ENCODE peak calls at places on chromosome 15, in four cellular contexts. O, N, E and J are unnamed samples.

GRCh38 chr15:67064607-67065530 is 533 bp upstream of the SMAD3 start:
- DNase-seq in O (peak; percentile 86), N (peak; percentile 83), E (peak; percentile 9), J (no peak)

GRCh38 chr15:58434334-58434888 is 2.6 kb downstream of the LIPC start:
- DNase-seq in O (no peak), N (peak; percentile 53), E (no peak), J (no peak)

GRCh38 chr15:83446904-83447708 is at the start of gene SH3GL3:
- DNase-seq in O (peak; percentile 91), N (peak; percentile 93), E (peak; percentile 80), J (peak; percentile 91)

GRCh38 chr15:35308802-35309201 is 223.7 kb upstream of the NANOGP8 start:
- DNase-seq in O (peak; percentile 70), N (peak; percentile 46), E (peak; percentile 96), J (peak; percentile 92)

GRCh38 chr15:59138243-59138642 is 33.3 kb downstream of the CCNB2 start:
- DNase-seq in O (no peak), N (peak; percentile 44), E (peak; percentile 64), J (peak; percentile 3)

GRCh38 chr15:38176155-38176554 is 76.5 kb upstream of the SPRED1 start:
- DNase-seq in O (no peak), N (no peak), E (no peak), J (peak; percentile 82)

GRCh38 chr15:98866503-98866902 is 141.1 kb downstream of the PGPEP1L start:
- DNase-seq in O (no peak), N (no peak), E (peak; percentile 86), J (peak; percentile 56)

GRCh38 chr15:35071071-35071470 is 14.0 kb downstream of the NANOGP8 start:
- DNase-seq in O (no peak), N (no peak), E (no peak), J (no peak)

DNA sequence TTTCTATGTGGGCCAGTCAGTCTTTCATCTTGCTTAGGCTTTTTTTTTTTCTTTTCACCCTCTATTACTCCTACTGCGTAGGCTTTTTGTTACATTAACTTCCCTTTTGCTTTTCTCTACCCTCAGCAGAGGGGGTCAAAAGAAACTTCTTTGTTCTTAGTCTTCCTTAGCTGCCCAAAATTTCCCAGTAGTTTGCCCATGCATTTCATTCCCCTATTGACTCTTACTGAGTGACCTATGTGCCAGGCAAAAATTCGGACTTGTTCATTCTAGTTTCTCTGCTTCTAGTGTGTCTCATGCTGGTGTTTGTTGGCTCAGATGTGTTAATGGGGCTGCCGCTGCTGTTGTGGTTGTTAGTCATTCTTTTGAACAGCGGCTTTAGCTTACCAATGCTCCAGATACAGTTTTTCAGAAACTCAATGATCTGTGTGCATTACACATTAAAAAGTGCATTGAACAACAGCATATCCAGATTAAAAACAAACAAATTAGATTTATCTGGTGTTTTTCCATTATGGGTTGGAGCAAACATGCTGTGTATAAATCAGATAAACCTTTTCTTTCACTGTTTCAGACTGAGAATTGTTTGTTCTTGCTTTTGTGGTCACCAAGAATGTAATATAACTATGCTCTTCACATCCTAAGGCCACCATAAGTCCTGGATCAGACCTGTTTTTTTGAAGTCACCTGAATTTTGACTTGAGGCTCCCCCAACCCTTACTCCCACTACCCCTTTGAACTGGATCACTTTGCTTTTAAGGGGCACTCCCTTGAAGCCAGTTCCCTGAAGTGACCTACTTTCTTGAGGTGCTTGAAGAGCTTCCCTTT is 43.1 kb downstream of the PDE8A start:
- DNase-seq in O (no peak), N (no peak), E (no peak), J (no peak)
- H3K4me1 ChIP-seq in O (peaks cover 37% of the 10 kb centered on the region), N (no peaks in the 10 kb centered on the region), E (peaks cover 20% of the 10 kb centered on the region), J (peaks cover 47% of the 10 kb centered on the region)

GRCh38 chr15:25863968-25864580 is 947 bp upstream of the ATP10A start:
- DNase-seq in O (no peak), N (no peak), E (no peak), J (no peak)
- H3K4me1 ChIP-seq in O (peaks cover 33% of the 10 kb centered on the region), N (no peaks in the 10 kb centered on the region), E (no peaks in the 10 kb centered on the region), J (peaks cover 27% of the 10 kb centered on the region)

GRCh38 chr15:72999586-72999985 is 52.7 kb upstream of the NEO1 start:
- DNase-seq in O (no peak), N (no peak), E (no peak), J (no peak)
- H3K4me1 ChIP-seq in O (peaks cover 8% of the 10 kb centered on the region), N (peaks cover 8% of the 10 kb centered on the region), E (no peaks in the 10 kb centered on the region), J (peaks cover 10% of the 10 kb centered on the region)

DNA sequence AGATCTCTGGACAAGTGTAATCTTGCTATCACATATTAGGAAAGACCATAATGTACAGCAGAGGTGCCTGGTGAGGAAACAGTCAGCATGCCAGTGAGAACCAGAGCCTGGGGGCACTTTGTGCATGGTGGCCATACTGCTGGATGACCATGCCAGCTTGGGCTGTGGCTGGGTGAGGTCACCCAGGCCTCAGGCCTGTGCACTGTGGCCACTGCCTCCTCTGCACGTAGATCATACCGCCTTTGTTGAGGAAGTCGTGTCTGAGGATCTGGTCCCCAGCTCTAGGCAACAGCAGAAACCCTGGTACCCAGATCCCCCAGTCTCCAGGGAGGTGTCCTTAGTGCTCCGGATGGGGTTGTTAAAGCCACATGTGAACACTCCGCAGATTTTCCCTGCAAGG is 38.9 kb downstream of the ZNF710 start:
- DNase-seq in O (no peak), N (no peak), E (no peak), J (no peak)
- H3K4me1 ChIP-seq in O (peaks cover 49% of the 10 kb centered on the region), N (peaks cover 38% of the 10 kb centered on the region), E (peaks cover 32% of the 10 kb centered on the region), J (peaks cover 17% of the 10 kb centered on the region)

DNA sequence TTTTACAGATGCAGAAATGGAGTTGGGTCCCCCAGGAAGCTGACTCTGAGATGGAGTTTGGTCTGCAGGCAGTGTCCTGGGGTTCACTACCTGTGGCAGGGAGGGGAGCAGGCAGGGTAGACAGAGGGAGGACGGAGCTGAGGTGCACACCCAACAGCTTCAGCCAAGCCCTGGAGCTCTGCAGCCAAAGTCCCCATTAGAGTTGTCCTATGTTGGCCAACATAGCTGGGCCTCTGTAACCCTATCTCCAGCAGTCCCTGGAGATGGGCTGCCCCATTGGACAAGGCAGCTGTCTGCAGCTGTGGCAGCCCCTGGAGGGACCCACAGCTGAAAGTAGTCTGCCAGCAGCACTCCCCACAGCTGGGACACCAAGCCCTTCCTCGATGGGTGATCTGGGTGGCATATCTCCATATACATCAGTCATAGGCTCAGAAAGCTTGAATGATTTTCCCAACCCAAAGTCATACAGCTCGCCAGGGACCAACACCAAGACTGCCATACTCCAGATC is 32.0 kb downstream of the STARD5 start:
- DNase-seq in O (no peak), N (no peak), E (no peak), J (no peak)
- H3K4me1 ChIP-seq in O (no peaks in the 10 kb centered on the region), N (no peaks in the 10 kb centered on the region), E (peaks cover 8% of the 10 kb centered on the region), J (peaks cover 14% of the 10 kb centered on the region)

GRCh38 chr15:62931650-62932049 is 110.9 kb upstream of the TPM1 start:
- DNase-seq in O (no peak), N (no peak), E (no peak), J (no peak)
- H3K4me1 ChIP-seq in O (peaks cover 17% of the 10 kb centered on the region), N (peaks cover 17% of the 10 kb centered on the region), E (peaks cover 21% of the 10 kb centered on the region), J (peaks cover 51% of the 10 kb centered on the region)

GRCh38 chr15:64772488-64772887 is 2.9 kb downstream of the RBPMS2 start:
- DNase-seq in O (no peak), N (no peak), E (no peak), J (no peak)
- H3K4me1 ChIP-seq in O (peaks cover 68% of the 10 kb centered on the region), N (peaks cover 31% of the 10 kb centered on the region), E (peaks cover 6% of the 10 kb centered on the region), J (no peaks in the 10 kb centered on the region)

GRCh38 chr15:75024102-75024636 is 779 bp downstream of the PPCDC start:
- DNase-seq in O (no peak), N (peak; percentile 17), E (peak; percentile 42), J (peak; percentile 54)
- H3K4me1 ChIP-seq in O (peaks cover 21% of the 10 kb centered on the region), N (no peaks in the 10 kb centered on the region), E (peaks cover 4% of the 10 kb centered on the region), J (peaks cover 20% of the 10 kb centered on the region)